ENCODE peak calls at places on chromosomes 11 and 22, in six cellular contexts. E is NCI-H2081; H is stimulated activated CD4-positive, alpha-beta T cell treated with anti-CD3 and anti-CD28 coated beads, Interleukin-4, amount 100 ng/mL, for 48 hours; A is neural crest cell; V is activated T-cell treated with anti-CD3 and anti-CD28 coated beads, Interleukin-2, amount 50 U/mL, for 48 hours; D is activated T-helper 9 cell treated with anti-CD3 and anti-CD28 coated beads, Interleukin-2, amount 50 U/mL, for 16 hours. L is an unnamed sample.

GRCh38 chr11:43735931-43736330 is 55.4 kb downstream of the HSD17B12 start:
- DNase-seq in E (no peak), H (no peak), A (no peak), V (no peak), D (no peak), L (no peak)

GRCh38 chr11:18404062-18404461 is 8.1 kb upstream of the LDHC start:
- DNase-seq in E (no peak), H (no peak), A (no peak), V (no peak), D (no peak), L (no peak)

GRCh38 chr11:16813141-16813540 is 74.7 kb downstream of the C11orf58 start:
- DNase-seq in E (no peak), H (no peak), A (no peak), V (no peak), D (no peak), L (no peak)

GRCh38 chr11:2779981-2780849 is 80.4 kb upstream of the KCNQ1OT1 start:
- DNase-seq in E (no peak), H (no peak), A (peak), V (peak), D (no peak), L (peak)

GRCh38 chr11:119585038-119585666 is 143.8 kb downstream of the NECTIN1 start:
- DNase-seq in E (peak), H (no peak), A (peak), V (no peak), D (no peak), L (no peak)

GRCh38 chr22:20131593-20131855 is at the start of gene ZDHHC8:
- DNase-seq in E (no peak), H (peak), A (no peak), V (no peak), D (peak), L (no peak)

GRCh38 chr22:48587236-48587865 is 1240.3 kb downstream of the BRD1 start:
- DNase-seq in E (no peak), H (no peak), A (no peak), V (no peak), D (no peak), L (no peak)

GRCh38 chr11:120219157-120219934 is 8.5 kb downstream of the OAF start:
- DNase-seq in E (no peak), H (no peak), A (no peak), V (no peak), D (no peak), L (no peak)

GRCh38 chr22:46967445-46968358 is 205.3 kb downstream of the TBC1D22A start:
- DNase-seq in E (no peak), H (no peak), A (no peak), V (no peak), D (no peak), L (no peak)

GRCh38 chr22:37201066-37201820 is 11.0 kb downstream of the SSTR3 start:
- DNase-seq in E (no peak), H (no peak), A (no peak), V (no peak), D (no peak), L (no peak)

GRCh38 chr11:76276773-76277155 is 70.5 kb upstream of the WNT11 start:
- DNase-seq in E (no peak), H (no peak), A (no peak), V (no peak), D (no peak), L (no peak)

GRCh38 chr11:27485930-27486773 is 13.6 kb upstream of the LGR4 start:
- DNase-seq in E (peak), H (no peak), A (peak), V (no peak), D (no peak), L (no peak)

GRCh38 chr11:103257360-103257759 is 148.1 kb downstream of the DYNC2H1 start:
- DNase-seq in E (peak), H (no peak), A (no peak), V (no peak), D (no peak), L (no peak)

GRCh38 chr11:1157341-1157644 is 460 bp upstream of the MUC5AC start:
- DNase-seq in E (no peak), H (no peak), A (no peak), V (no peak), D (no peak), L (no peak)

GRCh38 chr11:8015753-8016239 is 28.7 kb downstream of the EIF3F start:
- DNase-seq in E (no peak), H (no peak), A (no peak), V (no peak), D (no peak), L (no peak)

GRCh38 chr11:72395993-72396392 is 38.3 kb downstream of the CLPB start:
- DNase-seq in E (no peak), H (no peak), A (no peak), V (no peak), D (no peak), L (no peak)

GRCh38 chr11:20213790-20214189 is 53.5 kb upstream of the DBX1 start:
- DNase-seq in E (no peak), H (no peak), A (no peak), V (no peak), D (no peak), L (no peak)

GRCh38 chr22:45224331-45224730 is 16.4 kb downstream of the KIAA0930 start:
- DNase-seq in E (no peak), H (no peak), A (no peak), V (no peak), D (no peak), L (no peak)

L was measured in activated B cell treated with CpG ODN at 0.5 μM for 24 hours.